ENCODE peak calls at places on chromosomes 7 and 10, in seven cellular contexts. H is activated CD8-positive, alpha-beta memory T cell treated with anti-CD3 and anti-CD28 coated beads, Interleukin-2, amount 10 ng/mL, durations not matched to agents 7 days and 5 days; I is mucosa of descending colon; O is gastrocnemius medialis; Z is activated T-helper 17 cell treated with anti-CD3 and anti-CD28 coated beads, Interleukin-2, amount 50 U/mL, for 72 hours; M is effector memory CD8-positive, alpha-beta T cell; Y is activated CD8-positive, alpha-beta T cell treated with anti-CD3 and anti-CD28 coated beads, Interleukin-2, amount 10 ng/mL, durations not matched to agents 7 days and 5 days. R is an unnamed sample.

GRCh38 chr7:92461027-92462003 is 14.0 kb downstream of the GATAD1 start:
- ATAC-seq in H (peak), I (peak), O (no peak), Z (peak), M (peak), Y (peak), R (no peak)

GRCh38 chr7:56092789-56093531 is at the start of gene PHKG1:
- ATAC-seq in H (no peak), I (peak), O (peak), Z (no peak), M (no peak), Y (no peak), R (peak)

GRCh38 chr10:102431452-102432124 is 786 bp downstream of the CUEDC2 start:
- ATAC-seq in H (no peak), I (peak), O (peak), Z (no peak), M (no peak), Y (no peak), R (peak)

GRCh38 chr10:11272915-11273389 is 255.3 kb downstream of the CELF2 start:
- ATAC-seq in H (no peak), I (no peak), O (no peak), Z (peak), M (no peak), Y (no peak), R (no peak)

GRCh38 chr7:24779283-24779655 is 22.0 kb upstream of the GSDME start:
- ATAC-seq in H (no peak), I (no peak), O (no peak), Z (no peak), M (no peak), Y (no peak), R (no peak)

GRCh38 chr7:143511593-143512047 is 33.9 kb downstream of the TAS2R41 start:
- ATAC-seq in H (no peak), I (no peak), O (no peak), Z (no peak), M (no peak), Y (no peak), R (peak)

GRCh38 chr7:12524794-12525386 is 45.6 kb upstream of the SCIN start:
- ATAC-seq in H (no peak), I (peak), O (no peak), Z (no peak), M (peak), Y (no peak), R (no peak)

GRCh38 chr10:103653581-103654020 is 160.1 kb downstream of the NEURL1 start:
- ATAC-seq in H (no peak), I (peak), O (no peak), Z (no peak), M (no peak), Y (no peak), R (no peak)

GRCh38 chr10:13270877-13271551 is 28.9 kb downstream of the PHYH start:
- ATAC-seq in H (no peak), I (peak), O (no peak), Z (no peak), M (no peak), Y (no peak), R (peak)

GRCh38 chr7:98816206-98816605 is 53.6 kb downstream of the TMEM130 start:
- ATAC-seq in H (no peak), I (no peak), O (no peak), Z (no peak), M (no peak), Y (no peak), R (no peak)

GRCh38 chr7:131173148-131173890 is 154.4 kb upstream of the MKLN1 start:
- ATAC-seq in H (no peak), I (no peak), O (no peak), Z (no peak), M (no peak), Y (no peak), R (no peak)

GRCh38 chr7:77428777-77429231 is 12.7 kb upstream of the GSAP start:
- ATAC-seq in H (no peak), I (peak), O (peak), Z (no peak), M (peak), Y (no peak), R (no peak)

GRCh38 chr7:2276107-2276506 is 34.1 kb downstream of the NUDT1 start:
- ATAC-seq in H (no peak), I (no peak), O (no peak), Z (no peak), M (no peak), Y (no peak), R (no peak)

GRCh38 chr10:100890696-100891271 is 22.0 kb upstream of the SLF2 start:
- ATAC-seq in H (no peak), I (no peak), O (peak), Z (no peak), M (no peak), Y (no peak), R (no peak)

GRCh38 chr7:73734619-73735525 is 3.7 kb downstream of the ABHD11 start:
- ATAC-seq in H (peak), I (peak), O (no peak), Z (peak), M (peak), Y (peak), R (peak)

GRCh38 chr10:128180843-128181242 is 54.6 kb upstream of the MKI67 start:
- ATAC-seq in H (peak), I (peak), O (no peak), Z (peak), M (peak), Y (peak), R (no peak)

R was measured in gastroesophageal sphincter.